ENCODE peak calls at places on chromosomes 11 and 22, in nine cellular contexts. One of them, this sample, is unnamed.

GRCh38 chr11:3880724-3881123 is 25.3 kb downstream of the STIM1 start:
- DNase-seq in ACHN: peak
- DNase-seq in cardiac muscle cell: no peak
- DNase-seq in psoas muscle: no peak
- DNase-seq in activated CD8-positive, alpha-beta memory T cell treated with anti-CD3 and anti-CD28 coated beads, Interleukin-2, amount 50 U/mL, for 4 hours: no peak
- DNase-seq in upper lobe of left lung: no peak
- DNase-seq in heart right ventricle: no peak
- DNase-seq in nephron progenitor cell: no peak
- DNase-seq in tibial nerve: no peak
- DNase-seq in this sample: no peak

GRCh38 chr22:43485717-43486116 is 73.9 kb downstream of the MPPED1 start:
- DNase-seq in psoas muscle: no peak
- DNase-seq in activated CD8-positive, alpha-beta memory T cell treated with anti-CD3 and anti-CD28 coated beads, Interleukin-2, amount 50 U/mL, for 4 hours: no peak
- DNase-seq in upper lobe of left lung: no peak
- DNase-seq in cardiac muscle cell: no peak
- DNase-seq in tibial nerve: no peak
- DNase-seq in nephron progenitor cell: no peak
- DNase-seq in ACHN: no peak
- DNase-seq in heart right ventricle: no peak
- DNase-seq in this sample: no peak

GRCh38 chr11:94753630-94754029 is 14.5 kb upstream of the AMOTL1 start:
- DNase-seq in heart right ventricle: no peak
- DNase-seq in psoas muscle: no peak
- DNase-seq in ACHN: no peak
- DNase-seq in nephron progenitor cell: no peak
- DNase-seq in tibial nerve: no peak
- DNase-seq in activated CD8-positive, alpha-beta memory T cell treated with anti-CD3 and anti-CD28 coated beads, Interleukin-2, amount 50 U/mL, for 4 hours: no peak
- DNase-seq in cardiac muscle cell: no peak
- DNase-seq in upper lobe of left lung: no peak
- DNase-seq in this sample: no peak

GRCh38 chr11:15053201-15053685 is 20.1 kb upstream of the CALCB start:
- DNase-seq in heart right ventricle: no peak
- DNase-seq in psoas muscle: no peak
- DNase-seq in upper lobe of left lung: no peak
- DNase-seq in nephron progenitor cell: no peak
- DNase-seq in ACHN: peak
- DNase-seq in activated CD8-positive, alpha-beta memory T cell treated with anti-CD3 and anti-CD28 coated beads, Interleukin-2, amount 50 U/mL, for 4 hours: no peak
- DNase-seq in tibial nerve: no peak
- DNase-seq in cardiac muscle cell: no peak
- DNase-seq in this sample: no peak

GRCh38 chr11:49952091-49952490 is at the start of gene OR4C13:
- DNase-seq in activated CD8-positive, alpha-beta memory T cell treated with anti-CD3 and anti-CD28 coated beads, Interleukin-2, amount 50 U/mL, for 4 hours: no peak
- DNase-seq in tibial nerve: no peak
- DNase-seq in nephron progenitor cell: no peak
- DNase-seq in upper lobe of left lung: no peak
- DNase-seq in psoas muscle: no peak
- DNase-seq in cardiac muscle cell: no peak
- DNase-seq in ACHN: no peak
- DNase-seq in heart right ventricle: no peak
- DNase-seq in this sample: no peak

GRCh38 chr11:122556605-122557004 is 98.9 kb upstream of the UBASH3B start:
- DNase-seq in tibial nerve: no peak
- DNase-seq in upper lobe of left lung: no peak
- DNase-seq in nephron progenitor cell: peak
- DNase-seq in heart right ventricle: no peak
- DNase-seq in activated CD8-positive, alpha-beta memory T cell treated with anti-CD3 and anti-CD28 coated beads, Interleukin-2, amount 50 U/mL, for 4 hours: peak
- DNase-seq in ACHN: no peak
- DNase-seq in psoas muscle: peak
- DNase-seq in cardiac muscle cell: peak
- DNase-seq in this sample: peak

GRCh38 chr11:85752890-85753581 is 57.9 kb downstream of the SYTL2 start:
- DNase-seq in cardiac muscle cell: no peak
- DNase-seq in nephron progenitor cell: no peak
- DNase-seq in upper lobe of left lung: peak
- DNase-seq in heart right ventricle: no peak
- DNase-seq in activated CD8-positive, alpha-beta memory T cell treated with anti-CD3 and anti-CD28 coated beads, Interleukin-2, amount 50 U/mL, for 4 hours: peak
- DNase-seq in tibial nerve: no peak
- DNase-seq in psoas muscle: no peak
- DNase-seq in ACHN: no peak
- DNase-seq in this sample: no peak

GRCh38 chr11:46896719-46897406 is 21.5 kb downstream of the LRP4 start:
- DNase-seq in nephron progenitor cell: no peak
- DNase-seq in ACHN: peak
- DNase-seq in tibial nerve: no peak
- DNase-seq in psoas muscle: no peak
- DNase-seq in heart right ventricle: no peak
- DNase-seq in cardiac muscle cell: peak
- DNase-seq in upper lobe of left lung: no peak
- DNase-seq in activated CD8-positive, alpha-beta memory T cell treated with anti-CD3 and anti-CD28 coated beads, Interleukin-2, amount 50 U/mL, for 4 hours: no peak
- DNase-seq in this sample: peak

GRCh38 chr11:60769273-60769672 is 12.6 kb downstream of the MS4A15 start:
- DNase-seq in psoas muscle: no peak
- DNase-seq in activated CD8-positive, alpha-beta memory T cell treated with anti-CD3 and anti-CD28 coated beads, Interleukin-2, amount 50 U/mL, for 4 hours: no peak
- DNase-seq in ACHN: no peak
- DNase-seq in cardiac muscle cell: no peak
- DNase-seq in tibial nerve: no peak
- DNase-seq in upper lobe of left lung: no peak
- DNase-seq in heart right ventricle: no peak
- DNase-seq in nephron progenitor cell: no peak
- DNase-seq in this sample: no peak

GRCh38 chr11:1285876-1286275 is 23.6 kb downstream of the TOLLIP start:
- DNase-seq in nephron progenitor cell: no peak
- DNase-seq in cardiac muscle cell: no peak
- DNase-seq in psoas muscle: no peak
- DNase-seq in ACHN: no peak
- DNase-seq in tibial nerve: no peak
- DNase-seq in activated CD8-positive, alpha-beta memory T cell treated with anti-CD3 and anti-CD28 coated beads, Interleukin-2, amount 50 U/mL, for 4 hours: no peak
- DNase-seq in heart right ventricle: no peak
- DNase-seq in upper lobe of left lung: no peak
- DNase-seq in this sample: no peak

GRCh38 chr22:29825578-29825977 is 12.5 kb downstream of the ASCC2 start:
- DNase-seq in upper lobe of left lung: no peak
- DNase-seq in activated CD8-positive, alpha-beta memory T cell treated with anti-CD3 and anti-CD28 coated beads, Interleukin-2, amount 50 U/mL, for 4 hours: no peak
- DNase-seq in nephron progenitor cell: no peak
- DNase-seq in psoas muscle: no peak
- DNase-seq in cardiac muscle cell: no peak
- DNase-seq in tibial nerve: no peak
- DNase-seq in ACHN: no peak
- DNase-seq in heart right ventricle: no peak
- DNase-seq in this sample: no peak

GRCh38 chr11:124415356-124415923 is 9.2 kb downstream of the OR8B4 start:
- DNase-seq in activated CD8-positive, alpha-beta memory T cell treated with anti-CD3 and anti-CD28 coated beads, Interleukin-2, amount 50 U/mL, for 4 hours: no peak
- DNase-seq in psoas muscle: no peak
- DNase-seq in nephron progenitor cell: no peak
- DNase-seq in ACHN: peak
- DNase-seq in upper lobe of left lung: no peak
- DNase-seq in cardiac muscle cell: peak
- DNase-seq in tibial nerve: no peak
- DNase-seq in heart right ventricle: no peak
- DNase-seq in this sample: peak

GRCh38 chr11:94766656-94767291 is 1.4 kb upstream of the AMOTL1 start:
- DNase-seq in heart right ventricle: no peak
- DNase-seq in psoas muscle: no peak
- DNase-seq in activated CD8-positive, alpha-beta memory T cell treated with anti-CD3 and anti-CD28 coated beads, Interleukin-2, amount 50 U/mL, for 4 hours: no peak
- DNase-seq in ACHN: no peak
- DNase-seq in upper lobe of left lung: no peak
- DNase-seq in cardiac muscle cell: peak
- DNase-seq in tibial nerve: no peak
- DNase-seq in nephron progenitor cell: no peak
- DNase-seq in this sample: peak

GRCh38 chr22:40855960-40856512 is 403 bp downstream of the ST13 start:
- DNase-seq in heart right ventricle: peak
- DNase-seq in nephron progenitor cell: peak
- DNase-seq in activated CD8-positive, alpha-beta memory T cell treated with anti-CD3 and anti-CD28 coated beads, Interleukin-2, amount 50 U/mL, for 4 hours: no peak
- DNase-seq in tibial nerve: no peak
- DNase-seq in cardiac muscle cell: peak
- DNase-seq in upper lobe of left lung: peak
- DNase-seq in ACHN: peak
- DNase-seq in psoas muscle: no peak
- DNase-seq in this sample: peak

GRCh38 chr11:72226701-72227100 is 2.1 kb downstream of the INPPL1 start:
- DNase-seq in upper lobe of left lung: no peak
- DNase-seq in nephron progenitor cell: no peak
- DNase-seq in cardiac muscle cell: no peak
- DNase-seq in ACHN: no peak
- DNase-seq in tibial nerve: no peak
- DNase-seq in psoas muscle: no peak
- DNase-seq in activated CD8-positive, alpha-beta memory T cell treated with anti-CD3 and anti-CD28 coated beads, Interleukin-2, amount 50 U/mL, for 4 hours: no peak
- DNase-seq in heart right ventricle: no peak
- DNase-seq in this sample: peak

GRCh38 chr11:27174672-27175210 is 134.1 kb downstream of the BBOX1 start:
- DNase-seq in activated CD8-positive, alpha-beta memory T cell treated with anti-CD3 and anti-CD28 coated beads, Interleukin-2, amount 50 U/mL, for 4 hours: no peak
- DNase-seq in nephron progenitor cell: no peak
- DNase-seq in upper lobe of left lung: no peak
- DNase-seq in cardiac muscle cell: no peak
- DNase-seq in ACHN: no peak
- DNase-seq in psoas muscle: no peak
- DNase-seq in heart right ventricle: no peak
- DNase-seq in tibial nerve: no peak
- DNase-seq in this sample: no peak

GRCh38 chr11:1197886-1198765 is 24.7 kb upstream of the MUC5B start:
- DNase-seq in ACHN: no peak
- DNase-seq in cardiac muscle cell: no peak
- DNase-seq in tibial nerve: no peak
- DNase-seq in nephron progenitor cell: no peak
- DNase-seq in heart right ventricle: no peak
- DNase-seq in upper lobe of left lung: peak
- DNase-seq in psoas muscle: peak
- DNase-seq in activated CD8-positive, alpha-beta memory T cell treated with anti-CD3 and anti-CD28 coated beads, Interleukin-2, amount 50 U/mL, for 4 hours: peak
- DNase-seq in this sample: no peak

GRCh38 chr11:20564811-20565210 is 34.6 kb upstream of the SLC6A5 start:
- DNase-seq in tibial nerve: no peak
- DNase-seq in upper lobe of left lung: no peak
- DNase-seq in activated CD8-positive, alpha-beta memory T cell treated with anti-CD3 and anti-CD28 coated beads, Interleukin-2, amount 50 U/mL, for 4 hours: no peak
- DNase-seq in ACHN: no peak
- DNase-seq in cardiac muscle cell: no peak
- DNase-seq in psoas muscle: no peak
- DNase-seq in nephron progenitor cell: no peak
- DNase-seq in heart right ventricle: no peak
- DNase-seq in this sample: no peak

GRCh38 chr22:40263191-40263590 is 83.1 kb upstream of the ADSL start:
- DNase-seq in tibial nerve: no peak
- DNase-seq in ACHN: no peak
- DNase-seq in activated CD8-positive, alpha-beta memory T cell treated with anti-CD3 and anti-CD28 coated beads, Interleukin-2, amount 50 U/mL, for 4 hours: no peak
- DNase-seq in upper lobe of left lung: peak
- DNase-seq in heart right ventricle: peak
- DNase-seq in nephron progenitor cell: no peak
- DNase-seq in psoas muscle: no peak
- DNase-seq in cardiac muscle cell: no peak
- DNase-seq in this sample: no peak

GRCh38 chr11:122337241-122338176 is 221.5 kb upstream of the BLID start:
- DNase-seq in activated CD8-positive, alpha-beta memory T cell treated with anti-CD3 and anti-CD28 coated beads, Interleukin-2, amount 50 U/mL, for 4 hours: no peak
- DNase-seq in ACHN: no peak
- DNase-seq in nephron progenitor cell: no peak
- DNase-seq in cardiac muscle cell: peak
- DNase-seq in upper lobe of left lung: no peak
- DNase-seq in heart right ventricle: no peak
- DNase-seq in psoas muscle: no peak
- DNase-seq in tibial nerve: no peak
- DNase-seq in this sample: no peak

GRCh38 chr11:34190192-34191139 is 85.0 kb downstream of the NAT10 start:
- DNase-seq in tibial nerve: no peak
- DNase-seq in nephron progenitor cell: no peak
- DNase-seq in heart right ventricle: no peak
- DNase-seq in cardiac muscle cell: no peak
- DNase-seq in activated CD8-positive, alpha-beta memory T cell treated with anti-CD3 and anti-CD28 coated beads, Interleukin-2, amount 50 U/mL, for 4 hours: no peak
- DNase-seq in upper lobe of left lung: no peak
- DNase-seq in psoas muscle: no peak
- DNase-seq in ACHN: no peak
- DNase-seq in this sample: no peak

GRCh38 chr11:93192163-93192562 is 5.6 kb downstream of the SLC36A4 start:
- DNase-seq in heart right ventricle: no peak
- DNase-seq in ACHN: no peak
- DNase-seq in nephron progenitor cell: no peak
- DNase-seq in upper lobe of left lung: no peak
- DNase-seq in activated CD8-positive, alpha-beta memory T cell treated with anti-CD3 and anti-CD28 coated beads, Interleukin-2, amount 50 U/mL, for 4 hours: no peak
- DNase-seq in psoas muscle: no peak
- DNase-seq in cardiac muscle cell: peak
- DNase-seq in tibial nerve: no peak
- DNase-seq in this sample: no peak

GRCh38 chr11:116984589-116984988 is 113.6 kb downstream of the SIK3 start:
- DNase-seq in heart right ventricle: no peak
- DNase-seq in nephron progenitor cell: no peak
- DNase-seq in tibial nerve: no peak
- DNase-seq in psoas muscle: no peak
- DNase-seq in cardiac muscle cell: no peak
- DNase-seq in ACHN: peak
- DNase-seq in upper lobe of left lung: no peak
- DNase-seq in activated CD8-positive, alpha-beta memory T cell treated with anti-CD3 and anti-CD28 coated beads, Interleukin-2, amount 50 U/mL, for 4 hours: no peak
- DNase-seq in this sample: peak

GRCh38 chr11:61150656-61151544 is 10.3 kb downstream of the VPS37C start:
- DNase-seq in ACHN: no peak
- DNase-seq in activated CD8-positive, alpha-beta memory T cell treated with anti-CD3 and anti-CD28 coated beads, Interleukin-2, amount 50 U/mL, for 4 hours: no peak
- DNase-seq in upper lobe of left lung: no peak
- DNase-seq in heart right ventricle: no peak
- DNase-seq in psoas muscle: no peak
- DNase-seq in tibial nerve: no peak
- DNase-seq in cardiac muscle cell: no peak
- DNase-seq in nephron progenitor cell: peak
- DNase-seq in this sample: no peak

GRCh38 chr11:36510567-36511020 is 522 bp upstream of the TRAF6 start:
- DNase-seq in cardiac muscle cell: no peak
- DNase-seq in activated CD8-positive, alpha-beta memory T cell treated with anti-CD3 and anti-CD28 coated beads, Interleukin-2, amount 50 U/mL, for 4 hours: no peak
- DNase-seq in tibial nerve: no peak
- DNase-seq in psoas muscle: no peak
- DNase-seq in nephron progenitor cell: no peak
- DNase-seq in heart right ventricle: no peak
- DNase-seq in ACHN: peak
- DNase-seq in upper lobe of left lung: no peak
- DNase-seq in this sample: peak

GRCh38 chr11:57567210-57567511 is 311 bp downstream of the UBE2L6 start:
- DNase-seq in activated CD8-positive, alpha-beta memory T cell treated with anti-CD3 and anti-CD28 coated beads, Interleukin-2, amount 50 U/mL, for 4 hours: peak
- DNase-seq in nephron progenitor cell: no peak
- DNase-seq in cardiac muscle cell: no peak
- DNase-seq in ACHN: peak
- DNase-seq in heart right ventricle: peak
- DNase-seq in tibial nerve: no peak
- DNase-seq in upper lobe of left lung: peak
- DNase-seq in psoas muscle: no peak
- DNase-seq in this sample: no peak

GRCh38 chr11:47264119-47264915 is 5.6 kb upstream of the MADD start:
- DNase-seq in ACHN: no peak
- DNase-seq in tibial nerve: no peak
- DNase-seq in nephron progenitor cell: no peak
- DNase-seq in upper lobe of left lung: no peak
- DNase-seq in cardiac muscle cell: no peak
- DNase-seq in activated CD8-positive, alpha-beta memory T cell treated with anti-CD3 and anti-CD28 coated beads, Interleukin-2, amount 50 U/mL, for 4 hours: no peak
- DNase-seq in psoas muscle: no peak
- DNase-seq in heart right ventricle: no peak
- DNase-seq in this sample: no peak

GRCh38 chr11:123183391-123184099 is 11.5 kb downstream of the CLMP start:
- DNase-seq in cardiac muscle cell: no peak
- DNase-seq in nephron progenitor cell: no peak
- DNase-seq in activated CD8-positive, alpha-beta memory T cell treated with anti-CD3 and anti-CD28 coated beads, Interleukin-2, amount 50 U/mL, for 4 hours: no peak
- DNase-seq in ACHN: peak
- DNase-seq in psoas muscle: no peak
- DNase-seq in tibial nerve: no peak
- DNase-seq in upper lobe of left lung: no peak
- DNase-seq in heart right ventricle: no peak
- DNase-seq in this sample: no peak

GRCh38 chr11:61297741-61298140 is 2.6 kb upstream of the VWCE start:
- DNase-seq in nephron progenitor cell: no peak
- DNase-seq in tibial nerve: no peak
- DNase-seq in ACHN: peak
- DNase-seq in heart right ventricle: peak
- DNase-seq in upper lobe of left lung: no peak
- DNase-seq in activated CD8-positive, alpha-beta memory T cell treated with anti-CD3 and anti-CD28 coated beads, Interleukin-2, amount 50 U/mL, for 4 hours: no peak
- DNase-seq in psoas muscle: peak
- DNase-seq in cardiac muscle cell: no peak
- DNase-seq in this sample: no peak